ENCODE peak calls at places on chromosome 15, in ten cellular contexts. H is HL-60; O is CD8-positive, alpha-beta memory T cell; C is psoas muscle; V is adrenal gland; J is heart right ventricle; F is cardiac muscle cell; L is A549; I is tibial artery; S is mammary epithelial cell. D is an unnamed sample.

GRCh38 chr15:78055923-78056713 is 21.4 kb downstream of the TBC1D2B start:
- DNase-seq in F (no peak), V (peak), I (peak), L (peak), C (no peak), H (no peak), J (peak), O (no peak), S (peak), D (no peak)

GRCh38 chr15:44158111-44158510 is 37.0 kb downstream of the FRMD5 start:
- DNase-seq in J (no peak), O (no peak), C (no peak), V (no peak), S (no peak), H (no peak), I (no peak), L (no peak), F (no peak), D (no peak)

GRCh38 chr15:100759116-100759515 is 120.5 kb upstream of the ALDH1A3 start:
- DNase-seq in O (no peak), H (no peak), J (no peak), L (peak), I (no peak), V (no peak), S (no peak), F (no peak), C (no peak), D (no peak)

GRCh38 chr15:75227663-75228280 is 26.1 kb downstream of the C15orf39 start:
- DNase-seq in V (no peak), J (no peak), O (no peak), H (no peak), L (no peak), S (no peak), F (no peak), C (peak), I (no peak), D (no peak)

GRCh38 chr15:35851491-35851890 is 305.5 kb upstream of the DPH6 start:
- DNase-seq in S (no peak), J (no peak), I (no peak), O (no peak), F (no peak), C (no peak), H (no peak), L (no peak), V (no peak), D (no peak)

GRCh38 chr15:74541494-74542191 is 623 bp downstream of the ARID3B start:
- DNase-seq in C (peak), S (peak), F (peak), O (peak), V (peak), H (peak), J (no peak), I (peak), L (no peak), D (no peak)

GRCh38 chr15:77036537-77037474 is 34.1 kb downstream of the TSPAN3 start:
- DNase-seq in F (no peak), V (no peak), S (no peak), C (no peak), L (no peak), I (peak), O (no peak), H (no peak), J (no peak), D (no peak)

GRCh38 chr15:53549697-53550315 is 209.7 kb downstream of the WDR72 start:
- DNase-seq in V (no peak), F (no peak), L (no peak), O (no peak), H (no peak), S (peak), C (no peak), J (no peak), I (no peak), D (no peak)

GRCh38 chr15:66129561-66129960 is 124.0 kb downstream of the MEGF11 start:
- DNase-seq in O (no peak), S (no peak), I (no peak), J (no peak), F (no peak), C (no peak), L (no peak), V (no peak), H (no peak), D (no peak)

GRCh38 chr15:43383070-43383469 is 12.2 kb downstream of the TUBGCP4 start:
- DNase-seq in H (no peak), C (no peak), L (no peak), S (no peak), J (no peak), I (no peak), O (no peak), F (no peak), V (no peak), D (no peak)

GRCh38 chr15:57323299-57323805 is 53.0 kb upstream of the CGNL1 start:
- DNase-seq in L (no peak), H (no peak), J (no peak), I (no peak), V (no peak), C (no peak), F (no peak), O (no peak), S (no peak), D (no peak)

GRCh38 chr15:75669191-75669878 is 21.6 kb downstream of the SNX33 start:
- DNase-seq in J (no peak), V (no peak), S (peak), I (no peak), F (no peak), H (no peak), O (no peak), C (no peak), L (peak), D (no peak)

GRCh38 chr15:77775373-77775772 is 142.7 kb upstream of the LINGO1 start:
- DNase-seq in V (no peak), H (no peak), O (no peak), I (no peak), L (no peak), C (no peak), J (no peak), S (no peak), F (no peak), D (no peak)

GRCh38 chr15:101091080-101092017 is 160.5 kb downstream of the CHSY1 start:
- DNase-seq in S (peak), O (no peak), V (peak), L (no peak), F (no peak), I (no peak), J (peak), H (no peak), C (peak), D (no peak)

GRCh38 chr15:63291507-63291906 is 14.1 kb downstream of the APH1B start:
- DNase-seq in H (no peak), S (peak), C (no peak), J (no peak), F (no peak), L (peak), I (no peak), V (no peak), O (no peak), D (no peak)

GRCh38 chr15:39300451-39301153 is 280.3 kb upstream of the THBS1 start:
- DNase-seq in V (no peak), S (peak), I (no peak), F (no peak), H (no peak), L (peak), O (no peak), J (no peak), C (no peak), D (no peak)

DNA sequence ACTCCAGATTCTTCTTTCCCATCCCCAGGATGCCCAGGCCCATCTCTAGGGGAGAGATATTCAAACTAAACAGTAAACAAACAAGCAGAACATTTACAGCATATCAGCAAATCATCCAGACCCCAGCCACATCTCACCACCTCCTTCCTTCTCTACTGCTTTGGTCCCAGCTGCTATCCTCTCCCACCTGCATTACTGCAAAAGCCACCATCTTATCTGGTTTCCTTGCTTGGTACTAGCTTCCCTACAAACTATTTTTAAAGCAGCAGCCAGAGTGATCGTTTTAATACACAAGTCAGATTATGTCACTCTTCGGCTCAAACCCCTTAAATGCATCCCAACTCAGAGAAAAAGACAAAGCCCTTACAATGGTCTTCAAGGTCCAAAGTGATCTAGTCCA is 4.8 kb downstream of the LYSMD2 start:
- DNase-seq in I (no peak), J (no peak), S (no peak), L (no peak), O (no peak), V (no peak), F (no peak), H (no peak), C (no peak), D (no peak)
- H3K27ac ChIP-seq in I (peak), J (peak), S (no peak), L (no peak), O (peak), V (no peak), F (no peak), H (peak), C (peak), D (peak)

DNA sequence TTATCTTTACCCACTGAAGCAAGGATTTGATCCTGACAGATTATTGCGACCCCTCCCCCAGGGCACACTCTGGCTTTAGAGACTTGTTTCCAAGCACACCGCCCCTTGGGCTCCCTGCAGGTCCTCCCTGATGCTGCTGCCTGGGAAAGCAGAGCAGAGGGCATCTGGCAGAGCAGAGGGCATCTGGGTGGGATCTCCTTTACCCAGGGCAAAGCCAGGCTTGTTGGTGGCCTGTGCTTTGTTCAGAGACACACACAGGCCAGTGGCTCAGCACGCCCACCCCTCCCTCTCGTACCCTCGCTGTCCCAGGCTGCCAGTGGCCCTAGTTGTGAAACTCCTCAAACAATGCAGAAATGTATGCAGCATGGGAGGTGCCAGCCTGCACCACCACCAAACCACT is 4.8 kb downstream of the KLF13 start:
- DNase-seq in I (no peak), F (no peak), J (no peak), C (no peak), S (no peak), L (no peak), H (peak), V (no peak), O (no peak), D (no peak)
- H3K27ac ChIP-seq in I (no peak), F (no peak), J (peak), C (no peak), S (no peak), L (no peak), H (peak), V (no peak), O (no peak), D (no peak)

GRCh38 chr15:58903232-58903631 is 30.2 kb downstream of the SLTM start:
- DNase-seq in J (no peak), F (no peak), O (no peak), V (no peak), H (no peak), C (no peak), I (no peak), L (no peak), S (no peak), D (no peak)
- H3K27ac ChIP-seq in J (no peak), F (no peak), O (no peak), V (no peak), H (no peak), C (no peak), I (no peak), L (no peak), S (no peak), D (no peak)

GRCh38 chr15:48671381-48672022 is 26.0 kb upstream of the FBN1 start:
- DNase-seq in L (no peak), H (no peak), F (no peak), V (peak), O (no peak), I (peak), J (peak), S (peak), C (peak), D (peak)
- H3K27ac ChIP-seq in L (no peak), H (no peak), F (no peak), V (no peak), O (no peak), I (peak), J (peak), S (peak), C (no peak), D (peak)

GRCh38 chr15:49471733-49472132 is 48.7 kb downstream of the FGF7 start:
- DNase-seq in J (no peak), F (no peak), O (peak), H (no peak), V (no peak), L (no peak), C (no peak), I (no peak), S (no peak), D (no peak)

GRCh38 chr15:49468440-49468839 is 45.4 kb downstream of the FGF7 start:
- DNase-seq in J (no peak), S (peak), F (no peak), V (no peak), O (no peak), C (no peak), I (no peak), L (no peak), H (no peak), D (no peak)

GRCh38 chr15:49464513-49464912 is 41.5 kb downstream of the FGF7 start:
- DNase-seq in O (no peak), F (no peak), H (no peak), S (no peak), I (no peak), C (no peak), J (no peak), L (no peak), V (no peak), D (no peak)

GRCh38 chr15:49466119-49466518 is 43.1 kb downstream of the FGF7 start:
- DNase-seq in O (no peak), C (no peak), L (no peak), F (no peak), V (no peak), H (no peak), J (no peak), S (no peak), I (no peak), D (no peak)

DNA sequence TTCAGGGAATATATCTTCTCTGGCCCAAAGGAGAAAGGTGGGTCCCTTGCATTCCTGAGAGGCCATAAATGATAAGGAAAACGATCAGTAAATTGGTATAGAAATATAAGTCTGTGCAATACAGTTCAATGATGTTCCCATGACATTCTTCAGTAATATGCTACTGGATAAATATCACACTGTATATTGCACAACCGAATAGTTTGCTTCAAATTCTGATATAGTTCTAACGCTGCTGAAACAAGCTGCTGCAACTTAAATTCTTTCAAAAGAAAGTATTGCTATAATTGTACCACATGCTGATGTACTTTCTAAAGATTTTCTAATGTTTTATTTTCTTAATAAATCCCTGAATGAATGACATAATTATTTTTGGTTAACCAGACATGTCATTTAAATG is 44.7 kb downstream of the FGF7 start:
- DNase-seq in H (no peak), L (no peak), O (no peak), S (no peak), V (no peak), I (no peak), J (no peak), C (no peak), F (no peak), D (no peak)
- H3K27ac ChIP-seq in H (no peak), L (no peak), O (no peak), S (no peak), V (no peak), I (no peak), J (peak), C (no peak), F (no peak), D (no peak)

GRCh38 chr15:67884009-67884408 is 44.2 kb upstream of the RNU6-1 start:
- DNase-seq in C (no peak), I (no peak), V (no peak), O (no peak), L (no peak), J (no peak), S (no peak), F (no peak), H (no peak), D (no peak)
- H3K27ac ChIP-seq in C (peak), I (peak), V (peak), O (no peak), L (peak), J (peak), S (peak), F (peak), H (peak), D (peak)

D was measured in thoracic aorta.